ENCODE peak calls at places on chromosome 6, in six cellular contexts. One of them, this sample, is unnamed.

GRCh38 chr6:83867527-83868161 is 8.2 kb downstream of the CYB5R4 start:
- DNase-seq in cerebellar cortex: no peak
- DNase-seq in choroid plexus epithelial cell: peak; percentile 98
- DNase-seq in T-helper 9 cell: no peak
- DNase-seq in astrocyte of the spinal cord: peak; percentile 89
- DNase-seq in fibroblast of mammary gland: peak; percentile 95
- DNase-seq in this sample: no peak

GRCh38 chr6:124956018-124956417 is 6.2 kb upstream of the RNF217 start:
- DNase-seq in T-helper 9 cell: no peak
- DNase-seq in choroid plexus epithelial cell: no peak
- DNase-seq in cerebellar cortex: no peak
- DNase-seq in fibroblast of mammary gland: no peak
- DNase-seq in astrocyte of the spinal cord: no peak
- DNase-seq in this sample: no peak

GRCh38 chr6:131635384-131636340 is 1.4 kb upstream of the ENPP3 start:
- DNase-seq in T-helper 9 cell: no peak
- DNase-seq in choroid plexus epithelial cell: no peak
- DNase-seq in astrocyte of the spinal cord: no peak
- DNase-seq in cerebellar cortex: no peak
- DNase-seq in fibroblast of mammary gland: no peak
- DNase-seq in this sample: peak; percentile 79

GRCh38 chr6:39879535-39879934 is 54.7 kb downstream of the MOCS1 start:
- DNase-seq in cerebellar cortex: no peak
- DNase-seq in choroid plexus epithelial cell: no peak
- DNase-seq in T-helper 9 cell: no peak
- DNase-seq in fibroblast of mammary gland: no peak
- DNase-seq in astrocyte of the spinal cord: no peak
- DNase-seq in this sample: no peak

GRCh38 chr6:121435444-121436069 is at the start of gene GJA1:
- DNase-seq in choroid plexus epithelial cell: peak; percentile 89
- DNase-seq in T-helper 9 cell: no peak
- DNase-seq in fibroblast of mammary gland: peak; percentile 86
- DNase-seq in cerebellar cortex: peak; percentile 89
- DNase-seq in astrocyte of the spinal cord: peak; percentile 92
- DNase-seq in this sample: no peak

GRCh38 chr6:21742238-21742660 is 148.7 kb downstream of the SOX4 start:
- DNase-seq in astrocyte of the spinal cord: peak; percentile 88
- DNase-seq in fibroblast of mammary gland: peak; percentile 88
- DNase-seq in cerebellar cortex: no peak
- DNase-seq in choroid plexus epithelial cell: peak; percentile 90
- DNase-seq in T-helper 9 cell: no peak
- DNase-seq in this sample: peak; percentile 29

GRCh38 chr6:35089935-35090505 is 51.1 kb downstream of the TCP11 start:
- DNase-seq in cerebellar cortex: no peak
- DNase-seq in choroid plexus epithelial cell: peak; percentile 95
- DNase-seq in fibroblast of mammary gland: peak; percentile 50
- DNase-seq in T-helper 9 cell: no peak
- DNase-seq in astrocyte of the spinal cord: peak; percentile 91
- DNase-seq in this sample: no peak

GRCh38 chr6:7561153-7561964 is 19.9 kb downstream of the DSP start:
- DNase-seq in astrocyte of the spinal cord: no peak
- DNase-seq in T-helper 9 cell: no peak
- DNase-seq in fibroblast of mammary gland: peak; percentile 38
- DNase-seq in choroid plexus epithelial cell: no peak
- DNase-seq in cerebellar cortex: no peak
- DNase-seq in this sample: peak; percentile 64

GRCh38 chr6:13120483-13121482 is 207.6 kb downstream of the TBC1D7 start:
- DNase-seq in fibroblast of mammary gland: no peak
- DNase-seq in astrocyte of the spinal cord: no peak
- DNase-seq in cerebellar cortex: no peak
- DNase-seq in choroid plexus epithelial cell: no peak
- DNase-seq in T-helper 9 cell: no peak
- DNase-seq in this sample: no peak

GRCh38 chr6:35402136-35402855 is 49.8 kb upstream of the FANCE start:
- DNase-seq in cerebellar cortex: no peak
- DNase-seq in astrocyte of the spinal cord: no peak
- DNase-seq in T-helper 9 cell: no peak
- DNase-seq in choroid plexus epithelial cell: no peak
- DNase-seq in fibroblast of mammary gland: no peak
- DNase-seq in this sample: no peak

GRCh38 chr6:37021356-37022129 is 16.1 kb downstream of the FGD2 start:
- DNase-seq in astrocyte of the spinal cord: peak; percentile 63
- DNase-seq in choroid plexus epithelial cell: peak; percentile 82
- DNase-seq in cerebellar cortex: peak; percentile 66
- DNase-seq in fibroblast of mammary gland: peak; percentile 56
- DNase-seq in T-helper 9 cell: peak; percentile 56
- DNase-seq in this sample: no peak

GRCh38 chr6:26006086-26006939 is 43.7 kb downstream of the TRIM38 start:
- DNase-seq in fibroblast of mammary gland: no peak
- DNase-seq in choroid plexus epithelial cell: no peak
- DNase-seq in T-helper 9 cell: no peak
- DNase-seq in astrocyte of the spinal cord: no peak
- DNase-seq in cerebellar cortex: no peak
- DNase-seq in this sample: no peak

GRCh38 chr6:6856538-6857523 is 250.9 kb upstream of the RREB1 start:
- DNase-seq in fibroblast of mammary gland: peak; percentile 57
- DNase-seq in choroid plexus epithelial cell: peak; percentile 44
- DNase-seq in astrocyte of the spinal cord: no peak
- DNase-seq in cerebellar cortex: no peak
- DNase-seq in T-helper 9 cell: no peak
- DNase-seq in this sample: no peak

GRCh38 chr6:166870602-166871208 is 85.6 kb downstream of the RNASET2 start:
- DNase-seq in choroid plexus epithelial cell: no peak
- DNase-seq in astrocyte of the spinal cord: no peak
- DNase-seq in T-helper 9 cell: no peak
- DNase-seq in fibroblast of mammary gland: no peak
- DNase-seq in cerebellar cortex: no peak
- DNase-seq in this sample: no peak

GRCh38 chr6:151372164-151372563 is 19.2 kb downstream of the ZBTB2 start:
- DNase-seq in fibroblast of mammary gland: no peak
- DNase-seq in T-helper 9 cell: no peak
- DNase-seq in cerebellar cortex: no peak
- DNase-seq in choroid plexus epithelial cell: no peak
- DNase-seq in astrocyte of the spinal cord: no peak
- DNase-seq in this sample: no peak

GRCh38 chr6:140871911-140872310 is 1260.8 kb upstream of the GJE1 start:
- DNase-seq in fibroblast of mammary gland: peak; percentile 86
- DNase-seq in T-helper 9 cell: no peak
- DNase-seq in cerebellar cortex: no peak
- DNase-seq in choroid plexus epithelial cell: peak; percentile 71
- DNase-seq in astrocyte of the spinal cord: peak; percentile 68
- DNase-seq in this sample: no peak

GRCh38 chr6:168171673-168172352 is 92.8 kb upstream of the FRMD1 start:
- DNase-seq in fibroblast of mammary gland: no peak
- DNase-seq in choroid plexus epithelial cell: no peak
- DNase-seq in astrocyte of the spinal cord: no peak
- DNase-seq in cerebellar cortex: no peak
- DNase-seq in T-helper 9 cell: no peak
- DNase-seq in this sample: no peak

GRCh38 chr6:15274696-15275387 is 29.0 kb downstream of the JARID2 start:
- DNase-seq in astrocyte of the spinal cord: peak; percentile 38
- DNase-seq in choroid plexus epithelial cell: peak; percentile 62
- DNase-seq in T-helper 9 cell: no peak
- DNase-seq in fibroblast of mammary gland: peak; percentile 49
- DNase-seq in cerebellar cortex: no peak
- DNase-seq in this sample: no peak

GRCh38 chr6:13014551-13015378 is 298.2 kb downstream of the PHACTR1 start:
- DNase-seq in T-helper 9 cell: no peak
- DNase-seq in choroid plexus epithelial cell: no peak
- DNase-seq in astrocyte of the spinal cord: no peak
- DNase-seq in fibroblast of mammary gland: no peak
- DNase-seq in cerebellar cortex: peak; percentile 32
- DNase-seq in this sample: peak; percentile 48

GRCh38 chr6:139654888-139655782 is 280.7 kb upstream of the CITED2 start:
- DNase-seq in choroid plexus epithelial cell: no peak
- DNase-seq in astrocyte of the spinal cord: no peak
- DNase-seq in fibroblast of mammary gland: no peak
- DNase-seq in T-helper 9 cell: no peak
- DNase-seq in cerebellar cortex: no peak
- DNase-seq in this sample: no peak

GRCh38 chr6:151359486-151359885 is 31.9 kb downstream of the ZBTB2 start:
- DNase-seq in T-helper 9 cell: no peak
- DNase-seq in fibroblast of mammary gland: no peak
- DNase-seq in astrocyte of the spinal cord: no peak
- DNase-seq in cerebellar cortex: no peak
- DNase-seq in choroid plexus epithelial cell: no peak
- DNase-seq in this sample: no peak

GRCh38 chr6:167462913-167463312 is 138.0 kb downstream of the TTLL2 start:
- DNase-seq in T-helper 9 cell: no peak
- DNase-seq in cerebellar cortex: no peak
- DNase-seq in choroid plexus epithelial cell: no peak
- DNase-seq in fibroblast of mammary gland: no peak
- DNase-seq in astrocyte of the spinal cord: no peak
- DNase-seq in this sample: no peak

GRCh38 chr6:150119256-150119655 is 23.6 kb upstream of the PPP1R14C start:
- DNase-seq in astrocyte of the spinal cord: peak; percentile 5
- DNase-seq in choroid plexus epithelial cell: peak; percentile 38
- DNase-seq in fibroblast of mammary gland: no peak
- DNase-seq in cerebellar cortex: no peak
- DNase-seq in T-helper 9 cell: no peak
- DNase-seq in this sample: no peak

GRCh38 chr6:143405381-143406154 is 44.9 kb downstream of the ADAT2 start:
- DNase-seq in T-helper 9 cell: no peak
- DNase-seq in astrocyte of the spinal cord: peak; percentile 67
- DNase-seq in cerebellar cortex: no peak
- DNase-seq in choroid plexus epithelial cell: peak; percentile 26
- DNase-seq in fibroblast of mammary gland: peak; percentile 79
- DNase-seq in this sample: no peak

GRCh38 chr6:137799950-137800568 is 67.0 kb upstream of the TNFAIP3 start:
- DNase-seq in fibroblast of mammary gland: peak; percentile 76
- DNase-seq in cerebellar cortex: peak; percentile 34
- DNase-seq in T-helper 9 cell: peak; percentile 33
- DNase-seq in astrocyte of the spinal cord: peak; percentile 60
- DNase-seq in choroid plexus epithelial cell: peak; percentile 84
- DNase-seq in this sample: no peak

GRCh38 chr6:125791151-125791819 is 525 bp downstream of the NCOA7 start:
- DNase-seq in T-helper 9 cell: peak; percentile 21
- DNase-seq in fibroblast of mammary gland: peak; percentile 63
- DNase-seq in astrocyte of the spinal cord: peak; percentile 70
- DNase-seq in choroid plexus epithelial cell: peak; percentile 76
- DNase-seq in cerebellar cortex: peak; percentile 83
- DNase-seq in this sample: peak; percentile 74

GRCh38 chr6:149190228-149190831 is 127.2 kb upstream of the TAB2 start:
- DNase-seq in cerebellar cortex: peak; percentile 11
- DNase-seq in astrocyte of the spinal cord: peak; percentile 37
- DNase-seq in T-helper 9 cell: no peak
- DNase-seq in fibroblast of mammary gland: peak; percentile 26
- DNase-seq in choroid plexus epithelial cell: peak; percentile 68
- DNase-seq in this sample: no peak

GRCh38 chr6:109706513-109706912 is 15.4 kb downstream of the FIG4 start:
- DNase-seq in T-helper 9 cell: no peak
- DNase-seq in choroid plexus epithelial cell: no peak
- DNase-seq in astrocyte of the spinal cord: no peak
- DNase-seq in fibroblast of mammary gland: no peak
- DNase-seq in cerebellar cortex: no peak
- DNase-seq in this sample: no peak

GRCh38 chr6:130223508-130223907 is 757 bp upstream of the SAMD3 start:
- DNase-seq in choroid plexus epithelial cell: no peak
- DNase-seq in T-helper 9 cell: peak; percentile 40
- DNase-seq in fibroblast of mammary gland: peak; percentile 18
- DNase-seq in cerebellar cortex: no peak
- DNase-seq in astrocyte of the spinal cord: no peak
- DNase-seq in this sample: no peak

GRCh38 chr6:47134476-47135189 is 92.5 kb upstream of the ADGRF1 start:
- DNase-seq in astrocyte of the spinal cord: peak; percentile 97
- DNase-seq in cerebellar cortex: no peak
- DNase-seq in fibroblast of mammary gland: peak; percentile 97
- DNase-seq in T-helper 9 cell: no peak
- DNase-seq in choroid plexus epithelial cell: peak; percentile 97
- DNase-seq in this sample: no peak

GRCh38 chr6:1606533-1607235 is 3.0 kb upstream of the FOXC1 start:
- DNase-seq in T-helper 9 cell: no peak
- DNase-seq in astrocyte of the spinal cord: no peak
- DNase-seq in choroid plexus epithelial cell: no peak
- DNase-seq in cerebellar cortex: no peak
- DNase-seq in fibroblast of mammary gland: no peak
- DNase-seq in this sample: peak; percentile 11

GRCh38 chr6:110331816-110332215 is 26.3 kb downstream of the METTL24 start:
- DNase-seq in fibroblast of mammary gland: no peak
- DNase-seq in astrocyte of the spinal cord: no peak
- DNase-seq in T-helper 9 cell: no peak
- DNase-seq in cerebellar cortex: no peak
- DNase-seq in choroid plexus epithelial cell: no peak
- DNase-seq in this sample: no peak

GRCh38 chr6:76347539-76347938 is 275.1 kb upstream of the IMPG1 start:
- DNase-seq in T-helper 9 cell: no peak
- DNase-seq in choroid plexus epithelial cell: no peak
- DNase-seq in cerebellar cortex: no peak
- DNase-seq in astrocyte of the spinal cord: no peak
- DNase-seq in fibroblast of mammary gland: no peak
- DNase-seq in this sample: no peak

GRCh38 chr6:93376026-93376540 is 43.3 kb downstream of the EPHA7 start:
- DNase-seq in cerebellar cortex: no peak
- DNase-seq in astrocyte of the spinal cord: no peak
- DNase-seq in T-helper 9 cell: no peak
- DNase-seq in fibroblast of mammary gland: no peak
- DNase-seq in choroid plexus epithelial cell: no peak
- DNase-seq in this sample: no peak

GRCh38 chr6:124987999-124988591 is 25.9 kb downstream of the RNF217 start:
- DNase-seq in cerebellar cortex: no peak
- DNase-seq in choroid plexus epithelial cell: no peak
- DNase-seq in astrocyte of the spinal cord: no peak
- DNase-seq in T-helper 9 cell: no peak
- DNase-seq in fibroblast of mammary gland: no peak
- DNase-seq in this sample: no peak

GRCh38 chr6:57252975-57253374 is 30.9 kb upstream of the RAB23 start:
- DNase-seq in T-helper 9 cell: no peak
- DNase-seq in fibroblast of mammary gland: peak; percentile 71
- DNase-seq in astrocyte of the spinal cord: peak; percentile 71
- DNase-seq in cerebellar cortex: no peak
- DNase-seq in choroid plexus epithelial cell: peak; percentile 71
- DNase-seq in this sample: no peak

GRCh38 chr6:120606743-120607142 is 727.5 kb downstream of the TBC1D32 start:
- DNase-seq in choroid plexus epithelial cell: no peak
- DNase-seq in T-helper 9 cell: no peak
- DNase-seq in cerebellar cortex: no peak
- DNase-seq in astrocyte of the spinal cord: no peak
- DNase-seq in fibroblast of mammary gland: no peak
- DNase-seq in this sample: no peak

This sample was measured in DMS79 treated with DMSO at 0.1 percent for 48 hours.